ENCODE peak calls at places on chromosome 12, in ten cellular contexts. C, H, U, J, E, G, M, N, O and B are unnamed samples.

GRCh38 chr12:34402899-34403705 is 380.8 kb downstream of the ALG10 start:
- DNase-seq in C (peak; percentile 3), H (no peak), U (no peak), J (no peak), E (no peak), G (peak; percentile 3), M (peak; percentile 1), N (peak; percentile 49), O (no peak), B (peak; percentile 8)

GRCh38 chr12:103268831-103269514 is 226.8 kb downstream of the C12orf42 start:
- DNase-seq in C (no peak), H (no peak), U (no peak), J (no peak), E (no peak), G (no peak), M (no peak), N (no peak), O (no peak), B (no peak)

GRCh38 chr12:50573271-50573670 is 68.5 kb downstream of the DIP2B start:
- DNase-seq in C (no peak), H (no peak), U (no peak), J (no peak), E (no peak), G (no peak), M (no peak), N (no peak), O (no peak), B (no peak)

GRCh38 chr12:79063258-79063657 is 198.7 kb downstream of the SYT1 start:
- DNase-seq in C (no peak), H (peak; percentile 64), U (no peak), J (peak; percentile 37), E (no peak), G (no peak), M (no peak), N (no peak), O (no peak), B (no peak)

GRCh38 chr12:57603758-57604453 is 718 bp upstream of the DTX3 start:
- DNase-seq in C (peak; percentile 41), H (peak; percentile 69), U (no peak), J (peak; percentile 39), E (no peak), G (peak; percentile 65), M (no peak), N (no peak), O (peak; percentile 43), B (no peak)

GRCh38 chr12:6767592-6768384 is 1.6 kb downstream of the PTMS start:
- DNase-seq in C (no peak), H (peak; percentile 39), U (no peak), J (peak; percentile 33), E (peak; percentile 34), G (peak; percentile 53), M (no peak), N (no peak), O (no peak), B (no peak)

GRCh38 chr12:52189376-52190174 is 2.2 kb downstream of the KRT80 start:
- DNase-seq in C (no peak), H (peak; percentile 56), U (no peak), J (peak; percentile 38), E (no peak), G (no peak), M (no peak), N (no peak), O (no peak), B (no peak)

GRCh38 chr12:81089412-81089811 is 11.5 kb downstream of the ACSS3 start:
- DNase-seq in C (no peak), H (peak; percentile 25), U (no peak), J (no peak), E (no peak), G (no peak), M (no peak), N (no peak), O (no peak), B (no peak)

GRCh38 chr12:958449-959123 is 9.1 kb upstream of the RAD52 start:
- DNase-seq in C (no peak), H (peak; percentile 27), U (no peak), J (no peak), E (no peak), G (no peak), M (peak; percentile 58), N (no peak), O (no peak), B (no peak)

GRCh38 chr12:127660961-127661360 is 606.0 kb upstream of the TMEM132C start:
- DNase-seq in C (no peak), H (no peak), U (no peak), J (no peak), E (no peak), G (no peak), M (no peak), N (no peak), O (no peak), B (no peak)

GRCh38 chr12:127538325-127538724 is 728.6 kb upstream of the TMEM132C start:
- DNase-seq in C (no peak), H (no peak), U (no peak), J (no peak), E (no peak), G (no peak), M (no peak), N (no peak), O (no peak), B (no peak)

GRCh38 chr12:118034429-118035193 is 18.1 kb downstream of the RFC5 start:
- DNase-seq in C (peak; percentile 25), H (peak; percentile 68), U (no peak), J (peak; percentile 60), E (peak; percentile 12), G (no peak), M (no peak), N (no peak), O (no peak), B (no peak)
- TF ChIP-seq CTCF in C (peak; percentile 39), H (peak; percentile 55), U (peak; percentile 55), J (peak; percentile 54), E (peak; percentile 26), G (no peak), M (peak; percentile 18), N (peak; percentile 59), O (no peak), B (peak; percentile 32)

GRCh38 chr12:111067498-111067897 is 147.1 kb upstream of the MYL2 start:
- DNase-seq in C (no peak), H (no peak), U (no peak), J (no peak), E (no peak), G (no peak), M (no peak), N (no peak), O (no peak), B (no peak)

GRCh38 chr12:111068281-111068680 is 147.9 kb upstream of the MYL2 start:
- DNase-seq in C (no peak), H (no peak), U (no peak), J (no peak), E (peak; percentile 18), G (no peak), M (no peak), N (no peak), O (no peak), B (no peak)

GRCh38 chr12:111064154-111064553 is 143.8 kb upstream of the MYL2 start:
- DNase-seq in C (no peak), H (no peak), U (no peak), J (no peak), E (no peak), G (no peak), M (no peak), N (no peak), O (no peak), B (no peak)

GRCh38 chr12:111064982-111065381 is 144.6 kb upstream of the MYL2 start:
- DNase-seq in C (no peak), H (no peak), U (no peak), J (no peak), E (no peak), G (no peak), M (no peak), N (no peak), O (no peak), B (no peak)

DNA sequence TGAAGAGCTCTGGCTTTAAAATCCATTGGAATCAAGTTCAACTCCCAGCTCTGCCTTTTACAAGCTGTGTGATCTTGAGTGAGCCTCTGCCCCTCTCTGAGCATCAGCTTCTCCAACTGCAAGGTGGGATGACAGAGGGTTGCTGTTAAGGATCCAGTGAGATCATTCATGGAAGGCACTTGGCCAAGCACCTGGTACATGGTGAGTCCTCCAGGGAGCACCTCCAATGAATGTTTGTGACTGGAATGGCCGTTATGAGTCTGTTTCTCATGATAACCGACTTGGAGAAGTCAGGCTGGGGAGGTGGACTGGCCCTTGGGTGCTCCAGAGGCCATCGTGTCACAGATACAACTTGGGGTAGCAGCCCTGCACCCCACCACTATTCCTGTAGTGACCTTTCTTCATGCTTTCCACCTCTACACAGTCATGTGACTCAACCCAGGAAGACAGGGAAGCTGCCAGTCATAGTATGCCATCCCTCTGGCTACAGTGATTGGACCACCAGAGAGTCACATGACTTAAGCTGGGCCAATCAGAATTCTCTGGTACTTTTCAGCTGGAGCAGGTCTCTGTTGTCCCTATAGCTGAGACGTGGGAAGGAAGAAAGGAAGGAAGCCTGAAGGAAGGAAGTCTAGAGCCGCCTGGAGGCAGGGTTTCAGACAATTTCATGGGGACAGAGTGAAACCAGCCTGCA is 146.5 kb upstream of the MYL2 start:
- DNase-seq in C (no peak), H (no peak), U (no peak), J (no peak), E (no peak), G (no peak), M (no peak), N (no peak), O (no peak), B (no peak)
- TF ChIP-seq CTCF in C (no peak), H (no peak), U (no peak), J (no peak), E (no peak), G (no peak), M (no peak), N (no peak), O (no peak), B (no peak)

GRCh38 chr12:111271674-111272418 is 97.0 kb downstream of the PHETA1 start:
- DNase-seq in C (no peak), H (peak; percentile 23), U (no peak), J (no peak), E (no peak), G (no peak), M (no peak), N (no peak), O (no peak), B (no peak)
- TF ChIP-seq CTCF in C (no peak), H (peak; percentile 50), U (no peak), J (peak; percentile 11), E (no peak), G (no peak), M (peak; percentile 17), N (peak; percentile 59), O (no peak), B (no peak)

GRCh38 chr12:11227373-11227772 is 40.6 kb upstream of the TAS2R42 start:
- DNase-seq in C (no peak), H (no peak), U (no peak), J (no peak), E (no peak), G (no peak), M (no peak), N (no peak), O (no peak), B (no peak)

DNA sequence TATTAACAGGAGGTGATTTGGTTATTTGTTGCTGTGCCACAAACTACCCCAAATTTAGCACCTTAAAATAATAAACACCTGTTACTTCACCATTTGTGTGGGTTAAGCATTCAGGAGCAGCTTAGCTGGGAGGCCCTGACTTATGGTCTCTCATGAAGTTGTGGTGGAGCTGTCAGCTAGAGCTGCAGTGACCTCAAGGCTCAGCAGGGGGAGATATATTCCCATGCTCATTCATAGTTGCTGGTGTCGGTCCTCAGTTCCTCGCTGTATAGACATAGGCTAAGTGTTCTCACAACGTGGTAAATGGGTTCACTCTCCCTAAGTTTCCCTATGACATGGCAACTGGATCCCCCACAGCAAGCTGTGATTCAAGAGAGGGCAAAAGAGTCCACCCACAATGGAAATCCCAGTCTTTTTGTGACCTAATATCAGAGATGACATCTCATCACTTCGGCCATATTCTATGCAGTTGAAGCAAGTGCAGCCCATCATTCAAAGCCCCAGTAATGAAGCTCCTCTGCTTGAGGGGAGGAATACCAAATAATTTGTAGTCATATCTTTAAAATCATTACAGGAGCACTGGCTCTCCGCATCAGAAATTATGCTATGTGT is 41.1 kb downstream of the PRB3 start:
- DNase-seq in C (peak; percentile 37), H (peak; percentile 83), U (no peak), J (peak; percentile 30), E (peak; percentile 65), G (no peak), M (peak; percentile 24), N (no peak), O (no peak), B (no peak)
- TF ChIP-seq CTCF in C (peak; percentile 36), H (peak; percentile 94), U (peak; percentile 40), J (peak; percentile 58), E (peak; percentile 72), G (no peak), M (peak; percentile 72), N (peak; percentile 77), O (peak; percentile 17), B (peak; percentile 30)